ENCODE peak calls at places on chromosomes 6 and 20, in eight cellular contexts. M is SW 1271; F is left ventricle myocardium inferior; N is GM23248; G is left ventricle myocardium superior; U is central memory CD4-positive, alpha-beta T cell; S is WTC11; E is HT1080. Z is an unnamed sample.

GRCh38 chr20:4601630-4602296 is 119.9 kb upstream of the PRND start:
- DNase-seq in M (no peak), F (peak), N (peak), G (peak), U (no peak), S (no peak), E (peak), Z (no peak)

GRCh38 chr20:47857142-47857993 is 72.1 kb upstream of the SULF2 start:
- DNase-seq in M (no peak), F (peak), N (peak), G (no peak), U (no peak), S (no peak), E (no peak), Z (no peak)

GRCh38 chr6:56864171-56864616 is 90.7 kb upstream of the BEND6 start:
- DNase-seq in M (no peak), F (no peak), N (no peak), G (no peak), U (no peak), S (no peak), E (peak), Z (peak)

GRCh38 chr6:41577865-41578713 is 31.9 kb downstream of the FOXP4 start:
- DNase-seq in M (no peak), F (no peak), N (peak), G (no peak), U (no peak), S (no peak), E (peak), Z (peak)

GRCh38 chr6:1297746-1298145 is 14.2 kb upstream of the FOXQ1 start:
- DNase-seq in M (no peak), F (no peak), N (peak), G (no peak), U (no peak), S (no peak), E (no peak), Z (peak)

GRCh38 chr20:56952258-56952929 is 314.0 kb downstream of the BMP7 start:
- DNase-seq in M (no peak), F (no peak), N (peak), G (no peak), U (no peak), S (no peak), E (no peak), Z (no peak)

GRCh38 chr20:51487525-51488279 is 54.8 kb downstream of the NFATC2 start:
- DNase-seq in M (no peak), F (no peak), N (peak), G (no peak), U (no peak), S (no peak), E (peak), Z (peak)

GRCh38 chr6:470901-471448 is 79.4 kb downstream of the IRF4 start:
- DNase-seq in M (no peak), F (no peak), N (no peak), G (no peak), U (no peak), S (no peak), E (no peak), Z (no peak)

GRCh38 chr6:80872194-80872950 is 765.9 kb downstream of the BCKDHB start:
- DNase-seq in M (no peak), F (peak), N (peak), G (peak), U (no peak), S (no peak), E (no peak), Z (no peak)

GRCh38 chr6:13908955-13909381 is 15.8 kb upstream of the RNF182 start:
- DNase-seq in M (peak), F (no peak), N (peak), G (no peak), U (peak), S (peak), E (peak), Z (peak)

GRCh38 chr6:7617954-7618764 is 28.2 kb downstream of the SNRNP48 start:
- DNase-seq in M (no peak), F (no peak), N (peak), G (no peak), U (no peak), S (no peak), E (peak), Z (peak)

GRCh38 chr20:33561981-33562601 is 72.2 kb downstream of the CBFA2T2 start:
- DNase-seq in M (no peak), F (peak), N (peak), G (peak), U (no peak), S (no peak), E (peak), Z (peak)

GRCh38 chr6:24126586-24127192 is 674 bp downstream of the NRSN1 start:
- DNase-seq in M (no peak), F (no peak), N (peak), G (no peak), U (no peak), S (peak), E (peak), Z (peak)

GRCh38 chr6:6856538-6857523 is 250.9 kb upstream of the RREB1 start:
- DNase-seq in M (no peak), F (peak), N (peak), G (peak), U (peak), S (peak), E (peak), Z (peak)